ENCODE peak calls at places on chromosomes 13 and 19, in four cellular contexts. V, D, R and J are unnamed samples. For H3K4me1 and H3K36me3, the result is how much of the 10 kb centered on the place peaks cover.

GRCh38 chr13:22298530-22298929 is 627.7 kb downstream of the FGF9 start:
- DNase-seq in V (no peak), D (no peak), R (no peak), J (no peak)

GRCh38 chr13:32278456-32278855 is 36.7 kb downstream of the ZAR1L start:
- DNase-seq in V (no peak), D (no peak), R (no peak), J (no peak)

GRCh38 chr19:13790354-13790753 is 4.9 kb upstream of the ZSWIM4 start:
- DNase-seq in V (no peak), D (no peak), R (no peak), J (peak)

GRCh38 chr13:27273658-27274425 is 3.2 kb downstream of the RASL11A start:
- DNase-seq in V (no peak), D (no peak), R (no peak), J (no peak)

GRCh38 chr13:31208554-31209122 is 8.9 kb downstream of the B3GLCT start:
- DNase-seq in V (no peak), D (no peak), R (no peak), J (no peak)

GRCh38 chr19:3335431-3336350 is 30.7 kb upstream of the NFIC start:
- DNase-seq in V (no peak), D (peak), R (peak), J (no peak)

GRCh38 chr19:31317542-31317941 is 31.7 kb downstream of the TSHZ3 start:
- DNase-seq in V (no peak), D (no peak), R (no peak), J (no peak)

GRCh38 chr19:58060231-58060630 is 1.1 kb downstream of the ZNF135 start:
- DNase-seq in V (no peak), D (no peak), R (no peak), J (no peak)

GRCh38 chr19:19382118-19382517 is 23.4 kb upstream of the GATAD2A start:
- DNase-seq in V (no peak), D (no peak), R (no peak), J (no peak)

GRCh38 chr13:44810067-44810840 is 179.0 kb downstream of the NUFIP1 start:
- DNase-seq in V (no peak), D (no peak), R (no peak), J (no peak)

GRCh38 chr13:35512271-35512920 is 35.9 kb upstream of the MAB21L1 start:
- DNase-seq in V (no peak), D (no peak), R (no peak), J (no peak)

GRCh38 chr13:111556496-111556895 is 236.1 kb downstream of the TEX29 start:
- DNase-seq in V (no peak), D (no peak), R (no peak), J (no peak)

GRCh38 chr13:43830481-43830873 is 43.7 kb upstream of the ENOX1 start:
- DNase-seq in V (no peak), D (no peak), R (no peak), J (no peak)

GRCh38 chr19:5680083-5680436 is 256 bp downstream of the MICOS13 start:
- DNase-seq in V (no peak), D (no peak), R (no peak), J (no peak)

GRCh38 chr13:40120781-40121180 is 465.3 kb downstream of the COG6 start:
- DNase-seq in V (no peak), D (no peak), R (no peak), J (no peak)

GRCh38 chr13:49220035-49220855 is at the start of gene MLNR:
- DNase-seq in V (no peak), D (peak), R (no peak), J (peak)

GRCh38 chr19:41323023-41323422 is 13.1 kb downstream of the CCDC97 start:
- DNase-seq in V (no peak), D (peak), R (no peak), J (peak)

GRCh38 chr13:111561091-111561778 is 240.8 kb downstream of the TEX29 start:
- DNase-seq in V (no peak), D (no peak), R (no peak), J (no peak)

GRCh38 chr19:42831221-42832019 is 48.1 kb downstream of the PSG1 start:
- DNase-seq in V (no peak), D (no peak), R (no peak), J (no peak)

GRCh38 chr19:6357174-6357573 is 4.2 kb upstream of the CLPP start:
- DNase-seq in V (no peak), D (no peak), R (no peak), J (no peak)

GRCh38 chr13:73900591-73900990 is 233.6 kb downstream of the KLF12 start:
- DNase-seq in V (no peak), D (no peak), R (no peak), J (no peak)

GRCh38 chr13:113860051-113860471 is 3.8 kb downstream of the GAS6 start:
- DNase-seq in V (peak), D (no peak), R (no peak), J (no peak)

GRCh38 chr13:40179882-40180281 is 486.6 kb downstream of the FOXO1 start:
- DNase-seq in V (no peak), D (no peak), R (no peak), J (no peak)

GRCh38 chr13:36848228-36848982 is 29.4 kb downstream of the RFXAP start:
- DNase-seq in V (no peak), D (no peak), R (no peak), J (no peak)

GRCh38 chr13:32019612-32020233 is 11.9 kb upstream of the FRY start:
- DNase-seq in V (no peak), D (no peak), R (peak), J (peak)

DNA sequence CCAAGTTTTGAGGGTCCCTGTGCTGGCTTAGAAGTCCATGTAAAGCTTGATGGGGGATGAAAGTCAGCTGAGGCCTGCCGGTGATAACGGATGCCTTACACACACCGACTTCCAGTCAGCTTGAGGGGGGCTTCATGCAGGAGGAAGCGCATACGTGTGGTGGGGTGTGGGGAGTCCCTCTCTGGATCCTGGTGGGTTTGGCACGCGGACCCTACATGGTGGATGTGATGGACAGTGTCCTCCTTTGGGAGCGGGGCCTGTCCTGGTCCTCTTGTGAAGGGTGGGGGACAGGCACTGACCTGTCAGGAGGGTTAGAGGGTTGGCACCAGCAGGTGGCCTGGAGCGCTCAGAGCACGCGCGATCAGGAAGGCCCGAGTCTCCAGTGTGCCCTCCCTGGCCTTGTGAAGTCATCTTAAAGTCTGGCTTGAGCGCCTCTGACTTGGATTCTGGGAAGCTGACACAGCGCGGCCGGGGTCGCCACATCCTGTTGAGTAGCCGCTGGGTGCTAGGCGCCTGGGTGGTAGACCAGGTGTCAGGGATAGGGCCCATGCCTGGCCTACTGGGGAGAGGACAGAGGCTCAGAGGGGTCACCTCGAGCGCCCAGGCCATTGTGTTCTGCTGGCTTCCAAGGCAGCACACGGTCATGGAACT is 2.9 kb downstream of the DAZAP1 start:
- DNase-seq in V (no peak), D (no peak), R (no peak), J (no peak)
- H3K4me1 ChIP-seq in V (under half), D (half or more), R (half or more), J (under half)

GRCh38 chr19:50932018-50932689 is 20.7 kb downstream of the KLK5 start:
- DNase-seq in V (no peak), D (no peak), R (no peak), J (no peak)

GRCh38 chr19:50926144-50926543 is 14.9 kb upstream of the KLK4 start:
- DNase-seq in V (no peak), D (no peak), R (no peak), J (no peak)

GRCh38 chr19:50925734-50926133 is 14.5 kb upstream of the KLK4 start:
- DNase-seq in V (no peak), D (no peak), R (no peak), J (no peak)

GRCh38 chr19:50931023-50931422 is 19.8 kb upstream of the KLK4 start:
- DNase-seq in V (no peak), D (no peak), R (no peak), J (no peak)

DNA sequence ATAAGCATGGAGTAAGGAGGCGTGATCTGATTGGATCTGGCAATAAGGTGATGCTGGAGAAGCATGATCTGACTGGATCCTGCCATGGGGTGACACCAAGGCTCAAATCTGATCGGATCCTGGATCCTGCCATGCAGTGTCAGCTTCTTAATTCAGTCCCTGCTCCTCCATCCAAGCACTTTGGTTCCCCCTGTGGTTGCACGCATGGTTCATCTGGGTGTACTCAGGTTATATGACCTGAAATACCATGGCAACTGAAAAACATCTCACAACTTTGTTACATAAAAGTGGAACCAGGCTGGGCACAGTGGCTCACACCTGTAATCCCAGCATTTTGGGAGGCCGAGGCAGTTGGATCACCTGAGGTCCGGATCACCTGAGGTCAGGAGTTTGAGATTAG is 17.6 kb upstream of the KLK4 start:
- DNase-seq in V (no peak), D (no peak), R (no peak), J (no peak)
- H3K36me3 ChIP-seq in V (under half), D (under half), R (under half), J (under half)

GRCh38 chr19:1254081-1254527 is 5.7 kb downstream of the MIDN start:
- DNase-seq in V (no peak), D (peak), R (no peak), J (no peak)
- H3K4me1 ChIP-seq in V (under half), D (half or more), R (under half), J (half or more)

GRCh38 chr19:10662384-10663251 is 8.5 kb downstream of the ILF3 start:
- DNase-seq in V (no peak), D (no peak), R (no peak), J (no peak)

GRCh38 chr19:10660346-10660745 is 6.2 kb downstream of the ILF3 start:
- DNase-seq in V (no peak), D (no peak), R (no peak), J (no peak)

GRCh38 chr19:10667867-10668266 is 13.7 kb downstream of the ILF3 start:
- DNase-seq in V (no peak), D (no peak), R (no peak), J (no peak)

GRCh38 chr19:10661946-10662345 is 7.8 kb downstream of the ILF3 start:
- DNase-seq in V (no peak), D (no peak), R (no peak), J (peak)
- H3K36me3 ChIP-seq in V (under half), D (under half), R (under half), J (half or more)